ENCODE peak calls at places on chromosomes 2 and 18, in seven cellular contexts. S is testis, B is fibroblast of pulmonary artery, C is breast epithelium, G is GM06990, I is nephron progenitor cell, U is sigmoid colon. K is an unnamed sample.
A peak's percentile ranks its signal among the peaks of the same experiment; 100 is the strongest.

GRCh38 chr18:54086863-54087262 is 137.6 kb downstream of the MBD2 start:
- DNase-seq in S (no peak), B (no peak), C (no peak), G (no peak), I (no peak), U (no peak), K (no peak)

GRCh38 chr2:28155071-28155470 is 237.6 kb upstream of the FOSL2 start:
- DNase-seq in S (no peak), B (no peak), C (no peak), G (no peak), I (no peak), U (no peak), K (no peak)

GRCh38 chr2:181790716-181791649 is 100.5 kb upstream of the ITPRID2 start:
- DNase-seq in S (no peak), B (peak; percentile 92), C (no peak), G (peak; percentile 56), I (no peak), U (no peak), K (peak; percentile 93)

GRCh38 chr2:79393806-79394484 is 118.9 kb upstream of the CTNNA2 start:
- DNase-seq in S (peak; percentile 58), B (no peak), C (no peak), G (no peak), I (peak; percentile 58), U (no peak), K (no peak)

GRCh38 chr2:221075203-221075602 is 496.9 kb downstream of the EPHA4 start:
- DNase-seq in S (no peak), B (peak; percentile 30), C (no peak), G (no peak), I (no peak), U (no peak), K (no peak)

GRCh38 chr18:24514439-24514838 is 54.0 kb downstream of the HRH4 start:
- DNase-seq in S (no peak), B (peak; percentile 57), C (no peak), G (no peak), I (no peak), U (no peak), K (peak; percentile 65)

GRCh38 chr2:191176305-191176704 is 25.5 kb upstream of the STAT4 start:
- DNase-seq in S (no peak), B (no peak), C (no peak), G (no peak), I (no peak), U (no peak), K (no peak)

GRCh38 chr2:651961-652373 is 25.2 kb downstream of the TMEM18 start:
- DNase-seq in S (peak; percentile 0), B (no peak), C (no peak), G (no peak), I (no peak), U (no peak), K (no peak)

GRCh38 chr18:55136864-55137263 is 177.6 kb upstream of the CCDC68 start:
- DNase-seq in S (no peak), B (peak; percentile 41), C (no peak), G (no peak), I (no peak), U (no peak), K (no peak)

GRCh38 chr2:170101789-170102188 is 76.2 kb upstream of the MYO3B start:
- DNase-seq in S (no peak), B (no peak), C (no peak), G (no peak), I (no peak), U (no peak), K (no peak)

GRCh38 chr2:138475394-138475793 is 26.2 kb upstream of the SPOPL start:
- DNase-seq in S (no peak), B (no peak), C (no peak), G (peak; percentile 24), I (no peak), U (no peak), K (no peak)

GRCh38 chr18:56421641-56422040 is 216.8 kb downstream of the TXNL1 start:
- DNase-seq in S (no peak), B (no peak), C (no peak), G (no peak), I (no peak), U (no peak), K (peak; percentile 1)

GRCh38 chr2:174235680-174236079 is 12.7 kb downstream of the OLA1 start:
- DNase-seq in S (no peak), B (peak; percentile 14), C (no peak), G (no peak), I (no peak), U (no peak), K (peak; percentile 13)

GRCh38 chr2:120561393-120562035 is 174.2 kb upstream of the GLI2 start:
- DNase-seq in S (no peak), B (no peak), C (no peak), G (no peak), I (peak; percentile 60), U (no peak), K (no peak)

GRCh38 chr18:43486462-43486861 is 209.2 kb upstream of the SYT4 start:
- DNase-seq in S (peak; percentile 19), B (no peak), C (no peak), G (no peak), I (peak; percentile 15), U (no peak), K (peak; percentile 68)

GRCh38 chr2:54570321-54570881 is 114.3 kb downstream of the SPTBN1 start:
- DNase-seq in S (no peak), B (no peak), C (no peak), G (no peak), I (no peak), U (no peak), K (no peak)

GRCh38 chr18:63025251-63025710 is 294.3 kb downstream of the BCL2 start:
- DNase-seq in S (peak; percentile 46), B (peak; percentile 4), C (peak; percentile 61), G (no peak), I (peak; percentile 56), U (no peak), K (peak; percentile 56)

GRCh38 chr18:74669136-74669798 is 71.6 kb downstream of the ZNF407 start:
- DNase-seq in S (no peak), B (no peak), C (no peak), G (no peak), I (no peak), U (no peak), K (no peak)

GRCh38 chr2:12727641-12728040 is 10.9 kb downstream of the TRIB2 start:
- DNase-seq in S (no peak), B (no peak), C (no peak), G (no peak), I (no peak), U (no peak), K (no peak)

GRCh38 chr2:22703286-22703925 is 681.6 kb upstream of the KLHL29 start:
- DNase-seq in S (no peak), B (no peak), C (no peak), G (no peak), I (no peak), U (no peak), K (no peak)

GRCh38 chr2:208407667-208408066 is 1.1 kb downstream of the PTH2R start:
- DNase-seq in S (no peak), B (peak; percentile 35), C (no peak), G (no peak), I (no peak), U (no peak), K (no peak)

GRCh38 chr2:207881902-207882301 is 112.2 kb upstream of the FZD5 start:
- DNase-seq in S (no peak), B (no peak), C (no peak), G (no peak), I (no peak), U (no peak), K (no peak)

DNA sequence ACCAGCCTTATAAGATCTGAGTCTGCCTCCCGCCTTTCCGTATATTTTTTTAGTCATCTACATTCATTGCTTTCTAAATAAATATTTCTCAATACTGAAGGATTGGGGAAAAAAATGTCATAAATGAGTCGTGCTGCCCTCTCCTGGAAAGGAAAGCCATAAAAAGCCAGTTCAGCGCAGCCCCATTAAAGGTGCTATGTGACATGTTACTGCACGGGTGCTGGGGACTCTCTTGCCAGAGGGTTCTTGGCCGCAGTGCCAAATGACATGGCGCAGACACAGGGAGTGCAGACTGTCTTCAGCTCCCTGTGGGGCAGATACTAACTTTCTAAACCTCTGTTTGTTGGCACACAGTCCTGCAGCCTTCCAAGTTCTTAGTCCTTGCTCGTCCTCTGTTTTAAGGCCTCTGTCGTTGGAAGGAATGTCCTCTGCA is 53.7 kb upstream of the MAP3K20 start:
- DNase-seq in S (no peak), B (peak; percentile 51), C (no peak), G (no peak), I (no peak), U (no peak), K (peak; percentile 74)
- TF ChIP-seq CTCF in S (peak; percentile 8), B (peak; percentile 49), C (no peak), G (peak; percentile 24), I (no peak), U (no peak), K (peak; percentile 58)

GRCh38 chr2:219207884-219208740 is 1.5 kb downstream of the ZFAND2B start:
- DNase-seq in S (no peak), B (peak; percentile 60), C (no peak), G (no peak), I (no peak), U (peak; percentile 55), K (peak; percentile 21)

GRCh38 chr2:219205165-219205538 is 1.4 kb upstream of the ZFAND2B start:
- DNase-seq in S (no peak), B (no peak), C (no peak), G (no peak), I (no peak), U (peak; percentile 33), K (no peak)

GRCh38 chr2:219207254-219207883 is 787 bp downstream of the ZFAND2B start:
- DNase-seq in S (no peak), B (no peak), C (no peak), G (no peak), I (no peak), U (peak; percentile 66), K (no peak)

GRCh38 chr2:219205981-219206441 is 571 bp upstream of the ZFAND2B start:
- DNase-seq in S (no peak), B (no peak), C (no peak), G (no peak), I (no peak), U (peak; percentile 21), K (no peak)

GRCh38 chr2:219206442-219207253 is at the start of gene ZFAND2B:
- DNase-seq in S (peak; percentile 97), B (peak; percentile 92), C (peak; percentile 94), G (peak; percentile 96), I (peak; percentile 96), U (peak; percentile 97), K (peak; percentile 93)
- TF ChIP-seq CTCF in S (peak; percentile 34), B (peak; percentile 1), C (no peak), G (no peak), I (no peak), U (peak; percentile 24), K (no peak)

GRCh38 chr18:48741866-48742265 is 203.0 kb downstream of the CTIF start:
- DNase-seq in S (no peak), B (no peak), C (no peak), G (no peak), I (no peak), U (no peak), K (no peak)
- TF ChIP-seq CTCF in S (no peak), B (no peak), C (no peak), G (no peak), I (no peak), U (no peak), K (no peak)

GRCh38 chr2:228853151-228853550 is 417.9 kb downstream of the PID1 start:
- DNase-seq in S (no peak), B (no peak), C (no peak), G (no peak), I (no peak), U (no peak), K (no peak)
- TF ChIP-seq CTCF in S (no peak), B (no peak), C (no peak), G (no peak), I (no peak), U (no peak), K (no peak)

K was measured in MCF 10A.